ENCODE peak calls at places on chromosomes 3 and 15, in five cellular contexts. R is GM23248, B is PC-3, T is neural progenitor cell, N is hepatocyte. I is an unnamed sample.

GRCh38 chr3:181694805-181695660 is 16.7 kb upstream of the SOX2 start:
- DNase-seq in T (peak; percentile 83), N (peak; percentile 71), B (no peak), R (peak; percentile 20), I (no peak)

GRCh38 chr3:57659810-57660439 is 33.0 kb downstream of the DENND6A start:
- DNase-seq in B (no peak), T (no peak), N (no peak), R (peak; percentile 34), I (no peak)

GRCh38 chr3:135325726-135326245 is 530.7 kb downstream of the EPHB1 start:
- DNase-seq in N (no peak), T (no peak), R (no peak), B (no peak), I (no peak)

GRCh38 chr3:157058392-157059071 is 101.4 kb downstream of the CCNL1 start:
- DNase-seq in R (no peak), N (no peak), T (no peak), B (no peak), I (no peak)

GRCh38 chr3:40108643-40109042 is 200.9 kb upstream of the EIF1B start:
- DNase-seq in B (no peak), N (no peak), T (no peak), R (no peak), I (no peak)

GRCh38 chr3:141410861-141411771 is 42.8 kb downstream of the ZBTB38 start:
- DNase-seq in R (peak; percentile 60), N (no peak), B (peak; percentile 46), T (no peak), I (no peak)

GRCh38 chr3:56118968-56119367 is 349.3 kb downstream of the ERC2 start:
- DNase-seq in R (no peak), B (no peak), N (no peak), T (no peak), I (no peak)

GRCh38 chr3:51311055-51311454 is 74.0 kb upstream of the MANF start:
- DNase-seq in B (peak; percentile 50), N (peak; percentile 48), T (peak; percentile 34), R (peak; percentile 56), I (peak; percentile 17)

GRCh38 chr15:46277994-46278885 is 643.4 kb downstream of the SQOR start:
- DNase-seq in R (no peak), T (peak; percentile 21), N (no peak), B (no peak), I (no peak)

GRCh38 chr3:50885491-50885890 is 210.8 kb downstream of the DOCK3 start:
- DNase-seq in R (peak; percentile 27), B (peak; percentile 39), N (no peak), T (peak; percentile 67), I (no peak)

GRCh38 chr3:154324919-154325318 is 632 bp upstream of the DHX36 start:
- DNase-seq in N (peak; percentile 28), R (peak; percentile 23), T (peak; percentile 12), B (no peak), I (no peak)

GRCh38 chr3:184338538-184338945 is 1.1 kb downstream of the FAM131A start:
- DNase-seq in B (no peak), N (peak; percentile 85), R (peak; percentile 54), T (peak; percentile 92), I (no peak)

GRCh38 chr15:52439470-52439869 is 89.2 kb downstream of the MYO5A start:
- DNase-seq in T (no peak), N (no peak), B (no peak), R (no peak), I (no peak)

GRCh38 chr3:42009456-42009855 is 47.6 kb upstream of the ULK4 start:
- DNase-seq in R (no peak), N (no peak), B (no peak), T (no peak), I (no peak)

GRCh38 chr3:143849854-143850549 is 1.7 kb upstream of the SLC9A9 start:
- DNase-seq in R (peak; percentile 89), T (no peak), B (peak; percentile 52), N (peak; percentile 31), I (no peak)

GRCh38 chr3:98730338-98730737 is 32.8 kb upstream of the ST3GAL6 start:
- DNase-seq in R (no peak), B (peak; percentile 93), N (no peak), T (no peak), I (no peak)

GRCh38 chr15:44009056-44009455 is 182.3 kb downstream of the WDR76 start:
- DNase-seq in R (peak; percentile 82), T (no peak), N (peak; percentile 47), B (peak; percentile 86), I (no peak)

GRCh38 chr15:34318277-34319079 is 19.1 kb downstream of the SLC12A6 start:
- DNase-seq in T (peak; percentile 60), B (peak; percentile 63), N (peak; percentile 82), R (peak; percentile 88), I (peak; percentile 23)

GRCh38 chr15:28086175-28086703 is 12.9 kb downstream of the OCA2 start:
- DNase-seq in T (peak; percentile 79), N (peak; percentile 80), R (peak; percentile 68), B (peak; percentile 70), I (peak; percentile 72)

GRCh38 chr3:188299068-188299467 is 145.1 kb downstream of the LPP start:
- DNase-seq in T (no peak), B (no peak), R (no peak), N (no peak), I (no peak)

GRCh38 chr3:111151438-111151837 is 79.8 kb downstream of the NECTIN3 start:
- DNase-seq in B (peak; percentile 94), R (peak; percentile 85), T (no peak), N (peak; percentile 22), I (no peak)

GRCh38 chr3:188554404-188554803 is 400.4 kb downstream of the LPP start:
- DNase-seq in B (peak; percentile 85), R (peak; percentile 56), T (no peak), N (no peak), I (no peak)

GRCh38 chr15:65033659-65034269 is 4.3 kb upstream of the MTFMT start:
- DNase-seq in T (peak; percentile 56), B (peak; percentile 40), N (peak; percentile 75), R (peak; percentile 79), I (peak; percentile 68)

GRCh38 chr3:132538072-132538471 is 59.0 kb upstream of the ACKR4 start:
- DNase-seq in N (peak; percentile 56), R (no peak), T (no peak), B (no peak), I (no peak)

GRCh38 chr3:194802125-194802433 is 116.4 kb downstream of the FAM43A start:
- DNase-seq in N (no peak), B (no peak), T (no peak), R (no peak), I (no peak)

GRCh38 chr3:194800014-194800413 is 114.3 kb downstream of the FAM43A start:
- DNase-seq in B (no peak), N (no peak), T (no peak), R (no peak), I (no peak)

GRCh38 chr3:194804796-194805195 is 119.1 kb downstream of the FAM43A start:
- DNase-seq in T (no peak), R (no peak), B (no peak), N (no peak), I (no peak)

GRCh38 chr3:194805546-194805945 is 119.9 kb downstream of the FAM43A start:
- DNase-seq in R (no peak), T (no peak), B (no peak), N (no peak), I (no peak)

GRCh38 chr3:194801378-194802124 is 115.9 kb downstream of the FAM43A start:
- DNase-seq in T (peak; percentile 49), R (no peak), N (no peak), B (no peak), I (no peak)
- TF ChIP-seq EZH2phosphoT487 in T (no peak), R (no peak), N (no peak), B (no peak), I (no peak)

GRCh38 chr3:171646357-171647133 is 163.7 kb downstream of the PLD1 start:
- DNase-seq in T (peak; percentile 27), B (peak; percentile 69), R (peak; percentile 76), N (peak; percentile 45), I (peak; percentile 18)
- TF ChIP-seq EZH2phosphoT487 in T (no peak), B (no peak), R (no peak), N (no peak), I (no peak)

GRCh38 chr3:72129384-72130094 is 344.6 kb upstream of the PROK2 start:
- DNase-seq in R (no peak), N (no peak), B (no peak), T (no peak), I (no peak)

GRCh38 chr3:72127213-72127612 is 342.3 kb upstream of the PROK2 start:
- DNase-seq in T (no peak), N (no peak), R (no peak), B (no peak), I (no peak)

GRCh38 chr3:72127843-72128242 is 342.9 kb upstream of the PROK2 start:
- DNase-seq in N (no peak), R (peak; percentile 86), T (no peak), B (peak; percentile 59), I (no peak)

GRCh38 chr3:72130565-72130964 is 345.6 kb upstream of the PROK2 start:
- DNase-seq in N (no peak), B (no peak), T (no peak), R (no peak), I (no peak)

DNA sequence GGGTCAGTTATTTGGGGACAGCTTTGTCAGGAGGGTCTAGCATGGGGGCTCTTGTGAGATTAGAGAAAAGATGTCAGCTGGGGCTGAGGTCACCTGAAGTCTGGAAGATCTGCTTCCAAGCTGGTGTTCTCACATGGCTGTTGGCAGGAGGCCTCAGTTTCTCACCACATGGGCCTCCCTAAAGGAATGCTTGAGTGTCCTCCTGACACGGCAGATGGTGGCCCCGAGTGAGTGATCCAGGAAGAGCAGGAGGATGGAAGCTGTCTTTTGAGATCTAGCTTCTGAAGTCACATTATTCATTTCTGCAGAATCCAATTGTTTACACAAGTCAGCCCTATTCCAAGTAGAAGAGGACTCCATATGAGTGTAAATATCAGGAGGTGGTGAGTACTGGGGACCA is 344.0 kb upstream of the PROK2 start:
- DNase-seq in B (no peak), R (no peak), T (no peak), N (no peak), I (no peak)
- TF ChIP-seq EZH2phosphoT487 in B (no peak), R (no peak), T (no peak), N (no peak), I (no peak)

GRCh38 chr3:112460519-112460918 is 38.8 kb downstream of the BTLA start:
- DNase-seq in T (no peak), N (no peak), B (no peak), R (no peak), I (peak; percentile 25)

GRCh38 chr3:112456147-112456546 is 43.1 kb downstream of the BTLA start:
- DNase-seq in N (no peak), B (no peak), R (no peak), T (no peak), I (no peak)

GRCh38 chr3:112464264-112464663 is 35.0 kb downstream of the BTLA start:
- DNase-seq in T (no peak), R (no peak), N (no peak), B (no peak), I (peak; percentile 58)

GRCh38 chr3:112463250-112463649 is 36.0 kb downstream of the BTLA start:
- DNase-seq in B (no peak), T (no peak), N (no peak), R (no peak), I (peak; percentile 8)

GRCh38 chr3:112459750-112460149 is 39.5 kb downstream of the BTLA start:
- DNase-seq in R (no peak), N (no peak), B (no peak), T (no peak), I (no peak)
- TF ChIP-seq EZH2phosphoT487 in R (no peak), N (no peak), B (no peak), T (no peak), I (no peak)

GRCh38 chr15:58766290-58766689 is 4.8 kb upstream of the MINDY2 start:
- DNase-seq in R (no peak), N (no peak), B (no peak), T (no peak), I (no peak)
- TF ChIP-seq EZH2phosphoT487 in R (no peak), N (no peak), B (no peak), T (no peak), I (no peak)